ENCODE peak calls at places on chromosomes 1 and 21, in seven cellular contexts. A is NCI-H460; M is left colon; X is non-pigmented ciliary epithelial cell; O is endothelial cell; F is heart left ventricle; N is effector memory CD8-positive, alpha-beta T cell. G is an unnamed sample.
A peak's percentile ranks its signal among the peaks of the same experiment; 100 is the strongest.

GRCh38 chr21:8992731-8993174 is 1528.6 kb upstream of the TPTE start:
- DNase-seq in A (peak; percentile 78), M (no peak), X (no peak), O (peak; percentile 41), F (no peak), N (no peak), G (no peak)

GRCh38 chr1:67722292-67722944 is 37.4 kb downstream of the GADD45A start:
- DNase-seq in A (no peak), M (no peak), X (no peak), O (no peak), F (no peak), N (no peak), G (no peak)

GRCh38 chr1:218636548-218636947 is 291.4 kb downstream of the TGFB2 start:
- DNase-seq in A (no peak), M (no peak), X (peak; percentile 40), O (no peak), F (no peak), N (no peak), G (no peak)

GRCh38 chr1:234918216-234918841 is 210.3 kb downstream of the TOMM20 start:
- DNase-seq in A (no peak), M (peak; percentile 43), X (no peak), O (peak; percentile 74), F (peak; percentile 55), N (no peak), G (peak; percentile 38)

GRCh38 chr1:188249813-188250212 is 1421.1 kb downstream of the PLA2G4A start:
- DNase-seq in A (no peak), M (no peak), X (no peak), O (peak; percentile 10), F (no peak), N (no peak), G (no peak)

GRCh38 chr1:2934173-2934540 is 87.1 kb upstream of the ACTRT2 start:
- DNase-seq in A (no peak), M (no peak), X (no peak), O (no peak), F (peak; percentile 11), N (no peak), G (no peak)

GRCh38 chr1:18721066-18721465 is 90.4 kb downstream of the PAX7 start:
- DNase-seq in A (no peak), M (no peak), X (no peak), O (no peak), F (no peak), N (no peak), G (no peak)

GRCh38 chr21:38662224-38662568 is 143.5 kb upstream of the ETS2 start:
- DNase-seq in A (no peak), M (no peak), X (no peak), O (no peak), F (no peak), N (no peak), G (no peak)

GRCh38 chr1:14061204-14061603 is 361.2 kb downstream of the PRDM2 start:
- DNase-seq in A (no peak), M (no peak), X (no peak), O (no peak), F (no peak), N (no peak), G (no peak)

GRCh38 chr1:44621841-44622286 is 52.4 kb downstream of the TMEM53 start:
- DNase-seq in A (no peak), M (no peak), X (no peak), O (no peak), F (no peak), N (no peak), G (no peak)

GRCh38 chr1:161096514-161096913 is 1.6 kb upstream of the KLHDC9 start:
- DNase-seq in A (no peak), M (peak; percentile 18), X (no peak), O (no peak), F (no peak), N (no peak), G (peak; percentile 41)

GRCh38 chr1:204971700-204972336 is 71.2 kb upstream of the CNTN2 start:
- DNase-seq in A (peak; percentile 28), M (no peak), X (peak; percentile 50), O (no peak), F (no peak), N (no peak), G (no peak)

GRCh38 chr1:227929746-227930472 is 17.8 kb downstream of the WNT9A start:
- DNase-seq in A (no peak), M (no peak), X (no peak), O (no peak), F (no peak), N (no peak), G (no peak)

GRCh38 chr1:32703479-32704291 is 1.1 kb upstream of the SYNC start:
- DNase-seq in A (no peak), M (no peak), X (peak; percentile 75), O (no peak), F (peak; percentile 73), N (no peak), G (peak; percentile 37)

GRCh38 chr21:38388219-38388618 is 110.1 kb downstream of the ERG start:
- DNase-seq in A (no peak), M (no peak), X (no peak), O (no peak), F (no peak), N (no peak), G (no peak)

GRCh38 chr1:235266967-235267366 is 61.0 kb downstream of the ARID4B start:
- DNase-seq in A (no peak), M (no peak), X (no peak), O (no peak), F (no peak), N (no peak), G (no peak)

GRCh38 chr1:7940745-7941436 is at the start of gene TNFRSF9:
- DNase-seq in A (no peak), M (no peak), X (peak; percentile 14), O (no peak), F (peak; percentile 40), N (peak; percentile 45), G (no peak)

GRCh38 chr1:246271516-246271915 is 235.6 kb downstream of the SMYD3 start:
- DNase-seq in A (no peak), M (no peak), X (no peak), O (no peak), F (no peak), N (no peak), G (no peak)

GRCh38 chr1:98112631-98113030 is 191.8 kb upstream of the DPYD start:
- DNase-seq in A (no peak), M (no peak), X (no peak), O (no peak), F (no peak), N (no peak), G (no peak)

GRCh38 chr21:29299906-29300546 is 1.3 kb downstream of the BACH1 start:
- DNase-seq in A (peak; percentile 31), M (peak; percentile 50), X (peak; percentile 87), O (peak; percentile 8), F (peak; percentile 55), N (peak; percentile 33), G (peak; percentile 48)

GRCh38 chr1:94022471-94023189 is 98.3 kb downstream of the ABCA4 start:
- DNase-seq in A (peak; percentile 51), M (no peak), X (peak; percentile 90), O (no peak), F (peak; percentile 59), N (no peak), G (no peak)